ENCODE peak calls at places on chromosomes 12 and 14, in five cellular contexts. G is hypothalamus; P is gastrocnemius medialis; W is stimulated activated CD4-positive, alpha-beta T cell treated with anti-CD3 and anti-CD28 coated beads, TNF-alpha, amount 100 ng/mL, for 48 hours; L is NCI-H146. F is an unnamed sample.

GRCh38 chr14:88195676-88196075 is 127.4 kb downstream of the KCNK10 start:
- DNase-seq in G (no peak), P (no peak), W (no peak), L (no peak), F (no peak)

GRCh38 chr12:32444895-32445294 is 45.5 kb downstream of the FGD4 start:
- DNase-seq in G (no peak), P (no peak), W (no peak), L (peak; percentile 70), F (peak; percentile 1)

GRCh38 chr12:112303004-112303403 is 79.2 kb downstream of the HECTD4 start:
- DNase-seq in G (no peak), P (no peak), W (peak; percentile 39), L (no peak), F (no peak)

GRCh38 chr12:123119808-123120207 is 31.1 kb downstream of the PITPNM2 start:
- DNase-seq in G (no peak), P (no peak), W (no peak), L (no peak), F (no peak)

GRCh38 chr12:68106160-68106559 is 53.4 kb downstream of the IFNG start:
- DNase-seq in G (no peak), P (no peak), W (no peak), L (no peak), F (no peak)

GRCh38 chr12:52749827-52750226 is 27.3 kb downstream of the KRT76 start:
- DNase-seq in G (no peak), P (no peak), W (no peak), L (no peak), F (no peak)

GRCh38 chr12:124863409-124864325 is at the start of gene SCARB1:
- DNase-seq in G (peak; percentile 78), P (peak; percentile 71), W (peak; percentile 61), L (peak; percentile 85), F (peak; percentile 78)

GRCh38 chr14:74941676-74942097 is 13.7 kb downstream of the PGF start:
- DNase-seq in G (peak; percentile 65), P (peak; percentile 61), W (peak; percentile 28), L (no peak), F (no peak)

GRCh38 chr12:93943766-93944165 is 204.6 kb upstream of the PLXNC1 start:
- DNase-seq in G (no peak), P (peak; percentile 87), W (no peak), L (no peak), F (no peak)

GRCh38 chr14:92677087-92677668 is 71.2 kb downstream of the LGMN start:
- DNase-seq in G (no peak), P (no peak), W (peak; percentile 52), L (no peak), F (no peak)

GRCh38 chr12:68750506-68750905 is 4.5 kb downstream of the SLC35E3 start:
- DNase-seq in G (no peak), P (no peak), W (no peak), L (no peak), F (no peak)

GRCh38 chr12:2299207-2299606 is 246.4 kb downstream of the CACNA1C start:
- DNase-seq in G (no peak), P (no peak), W (no peak), L (no peak), F (peak; percentile 68)

GRCh38 chr14:100810861-100811461 is 15.0 kb upstream of the MEG3 start:
- DNase-seq in G (no peak), P (no peak), W (no peak), L (no peak), F (no peak)

GRCh38 chr14:74762917-74763802 is at the start of gene YLPM1:
- DNase-seq in G (peak; percentile 82), P (peak; percentile 92), W (peak; percentile 82), L (peak; percentile 94), F (peak; percentile 97)

GRCh38 chr14:74204481-74204880 is 34.8 kb upstream of the VSX2 start:
- DNase-seq in G (no peak), P (no peak), W (no peak), L (no peak), F (no peak)

GRCh38 chr14:70881549-70882174 is 25.6 kb upstream of the PCNX1 start:
- DNase-seq in G (no peak), P (no peak), W (no peak), L (no peak), F (no peak)

GRCh38 chr14:34199585-34199984 is 248.7 kb upstream of the EGLN3 start:
- DNase-seq in G (no peak), P (no peak), W (peak; percentile 23), L (no peak), F (no peak)

GRCh38 chr12:27343255-27344000 is 10.8 kb downstream of the BMAL2 start:
- DNase-seq in G (no peak), P (no peak), W (no peak), L (no peak), F (no peak)

GRCh38 chr12:71282020-71282419 is 124.2 kb upstream of the TSPAN8 start:
- DNase-seq in G (no peak), P (no peak), W (no peak), L (no peak), F (no peak)

GRCh38 chr14:50344116-50344775 is 32.1 kb downstream of the DMAC2L start:
- DNase-seq in G (no peak), P (no peak), W (peak; percentile 65), L (no peak), F (no peak)

GRCh38 chr12:42862055-42862454 is 272.5 kb upstream of the PRICKLE1 start:
- DNase-seq in G (no peak), P (no peak), W (no peak), L (no peak), F (no peak)

GRCh38 chr12:12007001-12007712 is 63.6 kb upstream of the BCL2L14 start:
- DNase-seq in G (no peak), P (no peak), W (peak; percentile 66), L (no peak), F (no peak)

GRCh38 chr12:103197725-103198388 is 240.4 kb downstream of the ASCL1 start:
- DNase-seq in G (no peak), P (no peak), W (no peak), L (peak; percentile 87), F (peak; percentile 83)

GRCh38 chr14:68589447-68590232 is 203.2 kb downstream of the ZFP36L1 start:
- DNase-seq in G (no peak), P (peak; percentile 41), W (no peak), L (no peak), F (no peak)

GRCh38 chr12:77133566-77133965 is 68.2 kb upstream of the E2F7 start:
- DNase-seq in G (no peak), P (no peak), W (no peak), L (no peak), F (no peak)

GRCh38 chr14:102873131-102873530 is 49.3 kb upstream of the AMN start:
- DNase-seq in G (no peak), P (no peak), W (no peak), L (no peak), F (no peak)

GRCh38 chr12:30965613-30965985 is 39.1 kb downstream of the TSPAN11 start:
- DNase-seq in G (no peak), P (no peak), W (no peak), L (peak; percentile 39), F (no peak)